ENCODE peak calls at places on chromosomes 5 and 9, in seven cellular contexts. C is PC-3, O is HepG2, X is PC-9, N is fibroblast of lung, P is neural progenitor cell, K is GM23248. R is an unnamed sample.
A peak's percentile ranks its signal among the peaks of the same experiment; 100 is the strongest.

GRCh38 chr5:176152191-176152932 is 85.9 kb upstream of the SIMC1 start:
- DNase-seq in C (no peak), O (no peak), N (peak; percentile 54), X (no peak), K (no peak), P (peak; percentile 93), R (no peak)

GRCh38 chr9:68974431-68974830 is 39.5 kb downstream of the PRKACG start:
- DNase-seq in P (no peak), N (no peak), X (no peak), C (no peak), O (no peak), K (no peak), R (no peak)

GRCh38 chr9:135504262-135505229 is 4.1 kb downstream of the MRPS2 start:
- DNase-seq in C (peak; percentile 42), O (peak; percentile 55), P (peak; percentile 77), X (peak; percentile 51), K (peak; percentile 79), N (peak; percentile 38), R (peak; percentile 31)

GRCh38 chr5:19676895-19677294 is 311.1 kb downstream of the CDH18 start:
- DNase-seq in O (no peak), X (no peak), N (peak; percentile 71), K (no peak), P (no peak), C (no peak), R (no peak)

GRCh38 chr9:136808075-136808780 is 480 bp downstream of the RABL6 start:
- DNase-seq in N (no peak), C (no peak), P (peak; percentile 58), K (peak; percentile 57), X (peak; percentile 37), O (no peak), R (no peak)

GRCh38 chr9:97990259-97990658 is 7.1 kb downstream of the ANP32B start:
- DNase-seq in X (peak; percentile 27), O (no peak), N (peak; percentile 82), P (no peak), C (peak; percentile 46), K (peak; percentile 84), R (no peak)

GRCh38 chr5:163190762-163191161 is 246.6 kb upstream of the CCNG1 start:
- DNase-seq in C (no peak), K (no peak), O (no peak), N (no peak), P (no peak), X (no peak), R (no peak)

GRCh38 chr9:93118863-93119702 is 15.0 kb downstream of the NINJ1 start:
- DNase-seq in O (no peak), N (no peak), C (no peak), X (no peak), P (no peak), K (no peak), R (no peak)

GRCh38 chr5:40860711-40861110 is 19.5 kb downstream of the CARD6 start:
- DNase-seq in P (no peak), C (no peak), N (no peak), K (no peak), O (no peak), X (no peak), R (no peak)

GRCh38 chr9:130531670-130532069 is 47.7 kb upstream of the FUBP3 start:
- DNase-seq in O (no peak), X (no peak), K (no peak), C (no peak), N (no peak), P (no peak), R (no peak)

GRCh38 chr5:149447373-149448367 is 68.6 kb upstream of the IL17B start:
- DNase-seq in K (no peak), N (peak; percentile 36), O (no peak), X (no peak), P (no peak), C (no peak), R (no peak)

GRCh38 chr5:103357636-103358035 is 99.1 kb downstream of the MACIR start:
- DNase-seq in O (no peak), C (no peak), N (no peak), K (no peak), P (no peak), X (no peak), R (no peak)

GRCh38 chr5:82275267-82275664 is 2.9 kb downstream of the RPS23 start:
- DNase-seq in X (no peak), P (no peak), C (no peak), K (no peak), O (no peak), N (no peak), R (no peak)

GRCh38 chr5:130282044-130282443 is 377.8 kb downstream of the CHSY3 start:
- DNase-seq in C (peak; percentile 29), O (no peak), X (no peak), P (no peak), N (peak; percentile 84), K (peak; percentile 1), R (no peak)

GRCh38 chr5:170986598-170986997 is 124.8 kb downstream of the RANBP17 start:
- DNase-seq in C (peak; percentile 29), N (peak; percentile 20), O (no peak), P (no peak), X (no peak), K (peak; percentile 31), R (no peak)

GRCh38 chr5:150895431-150896428 is 9.1 kb downstream of the ZNF300 start:
- DNase-seq in P (no peak), N (no peak), X (no peak), O (no peak), C (no peak), K (peak; percentile 2), R (no peak)

GRCh38 chr9:124345751-124346281 is 69.4 kb downstream of the PSMB7 start:
- DNase-seq in X (no peak), P (no peak), C (no peak), K (no peak), O (no peak), N (no peak), R (no peak)

GRCh38 chr5:75668988-75669760 is 48.1 kb downstream of the POC5 start:
- DNase-seq in O (peak; percentile 39), N (peak; percentile 27), C (peak; percentile 43), K (no peak), X (peak; percentile 31), P (no peak), R (no peak)

GRCh38 chr5:36777105-36777757 is 99.3 kb upstream of the NIPBL start:
- DNase-seq in X (peak; percentile 10), O (peak; percentile 27), C (peak; percentile 49), P (peak; percentile 64), N (peak; percentile 25), K (peak; percentile 50), R (peak; percentile 15)

GRCh38 chr5:39177629-39177959 is 41.8 kb downstream of the FYB1 start:
- DNase-seq in O (no peak), X (no peak), P (no peak), C (no peak), K (no peak), N (no peak), R (no peak)

DNA sequence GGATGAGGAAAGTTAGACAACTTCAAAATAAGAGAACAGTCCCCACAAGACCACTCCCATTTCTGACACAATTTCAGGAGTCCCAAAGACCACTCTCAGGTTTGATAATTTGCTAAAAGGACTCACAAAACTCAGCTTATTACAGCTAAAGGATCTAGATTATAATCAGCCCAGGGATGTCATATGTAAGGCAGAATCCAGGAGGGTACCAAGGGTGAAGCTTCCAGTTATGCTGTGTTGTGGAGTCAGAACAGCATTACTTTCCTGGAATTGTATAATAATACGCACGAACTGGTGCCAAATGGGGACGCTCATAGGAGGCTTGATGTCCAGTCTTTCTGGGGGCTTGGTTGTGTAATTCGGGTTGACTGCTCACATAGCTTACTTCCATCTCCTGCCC is 55.4 kb downstream of the SLC27A6 start:
- DNase-seq in K (no peak), C (no peak), P (no peak), N (no peak), O (no peak), X (no peak), R (no peak)
- TF ChIP-seq EZH2 in K (no peak), C (no peak), P (no peak), N (no peak), O (no peak), X (no peak), R (no peak)

GRCh38 chr5:139678283-139678613 is 30.1 kb downstream of the CXXC5 start:
- DNase-seq in N (no peak), X (no peak), C (no peak), O (no peak), P (no peak), K (no peak), R (no peak)

GRCh38 chr5:139676406-139676805 is 28.3 kb downstream of the CXXC5 start:
- DNase-seq in K (no peak), P (no peak), C (no peak), O (no peak), N (no peak), X (no peak), R (no peak)

GRCh38 chr5:139675825-139676224 is 27.7 kb downstream of the CXXC5 start:
- DNase-seq in O (no peak), N (no peak), K (no peak), C (no peak), P (no peak), X (no peak), R (no peak)

GRCh38 chr5:139677404-139678282 is 29.5 kb downstream of the CXXC5 start:
- DNase-seq in X (no peak), P (peak; percentile 85), N (peak; percentile 57), K (no peak), O (no peak), C (no peak), R (no peak)

DNA sequence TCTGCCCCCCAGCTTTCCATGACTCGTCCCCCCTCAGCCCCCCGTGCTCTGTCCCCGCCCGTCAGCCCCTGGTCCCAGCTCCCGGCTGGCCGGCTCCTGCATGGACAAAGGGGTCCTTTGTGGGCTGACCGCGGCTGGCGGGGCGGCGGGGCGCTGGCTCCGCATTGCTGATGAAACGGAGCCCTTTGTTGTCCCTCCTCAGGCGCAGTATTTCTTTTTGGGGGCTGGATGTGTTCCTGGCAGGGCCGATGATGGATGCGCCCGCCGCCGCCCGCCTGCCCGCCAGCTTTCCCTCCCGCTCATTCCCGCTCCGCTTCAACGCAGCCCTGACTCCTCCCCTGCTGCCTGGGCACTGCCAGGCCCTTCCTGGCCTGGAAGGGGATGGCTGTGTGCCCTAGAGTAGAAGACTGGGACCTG is 28.8 kb downstream of the CXXC5 start:
- DNase-seq in P (peak; percentile 84), X (no peak), C (no peak), O (no peak), K (no peak), N (no peak), R (no peak)
- TF ChIP-seq EZH2 in P (no peak), X (no peak), C (no peak), O (no peak), K (no peak), N (no peak), R (no peak)

GRCh38 chr9:114883709-114884108 is 46.7 kb downstream of the TNFSF8 start:
- DNase-seq in O (no peak), C (peak; percentile 59), N (no peak), P (no peak), K (no peak), X (no peak), R (no peak)

GRCh38 chr9:114880276-114880891 is 50.0 kb downstream of the TNFSF8 start:
- DNase-seq in X (no peak), O (no peak), C (no peak), K (peak; percentile 17), N (no peak), P (no peak), R (no peak)

GRCh38 chr9:114884787-114885452 is 45.5 kb downstream of the TNFSF8 start:
- DNase-seq in X (peak; percentile 32), P (no peak), C (peak; percentile 88), N (no peak), O (peak; percentile 87), K (no peak), R (no peak)

GRCh38 chr9:114879165-114879564 is 51.2 kb downstream of the TNFSF8 start:
- DNase-seq in C (no peak), X (no peak), P (no peak), O (no peak), K (no peak), N (no peak), R (no peak)
- TF ChIP-seq EZH2 in C (no peak), X (no peak), P (no peak), O (no peak), K (no peak), N (no peak), R (no peak)

GRCh38 chr9:91663858-91664257 is 240.2 kb upstream of the NFIL3 start:
- DNase-seq in K (no peak), O (no peak), C (peak; percentile 5), N (no peak), X (no peak), P (no peak), R (no peak)
- TF ChIP-seq EZH2 in K (no peak), O (no peak), C (no peak), N (no peak), X (no peak), P (no peak), R (no peak)

R was measured in HCT116.